ENCODE peak calls at places on chromosomes 12 and 14, in four cellular contexts. M is stimulated activated CD4-positive, alpha-beta T cell treated with anti-CD3 and anti-CD28 coated beads, Interleukin-1b, Interleukin-23, amount 100 ng/mL, for 1 hour; V is AG09309; Z is GM20000. H is an unnamed sample.
A peak's percentile ranks its signal among the peaks of the same experiment; 100 is the strongest.

GRCh38 chr14:101761881-101762529 is 496 bp downstream of the PPP2R5C start:
- DNase-seq in M (no peak), V (no peak), Z (peak; percentile 76), H (peak; percentile 14)

GRCh38 chr12:1793426-1794210 is 26.7 kb upstream of the LRTM2 start:
- DNase-seq in M (no peak), V (no peak), Z (peak; percentile 4), H (no peak)

GRCh38 chr12:82896286-82896685 is 209.6 kb downstream of the TMTC2 start:
- DNase-seq in M (no peak), V (no peak), Z (no peak), H (no peak)

GRCh38 chr12:29783773-29784666 is at the start of gene TMTC1:
- DNase-seq in M (no peak), V (no peak), Z (peak; percentile 52), H (peak; percentile 65)

GRCh38 chr12:132385375-132385774 is 56.0 kb upstream of the GALNT9 start:
- DNase-seq in M (no peak), V (no peak), Z (no peak), H (no peak)

GRCh38 chr12:52078276-52078675 is 1.2 kb upstream of the SMIM41 start:
- DNase-seq in M (no peak), V (no peak), Z (no peak), H (no peak)

GRCh38 chr12:109174468-109174867 is 58.1 kb downstream of the ACACB start:
- DNase-seq in M (no peak), V (no peak), Z (no peak), H (no peak)

GRCh38 chr12:14400599-14400998 is 35.1 kb downstream of the ATF7IP start:
- DNase-seq in M (no peak), V (no peak), Z (no peak), H (no peak)

GRCh38 chr12:89098390-89099102 is 253.8 kb downstream of the DUSP6 start:
- DNase-seq in M (no peak), V (no peak), Z (no peak), H (no peak)

GRCh38 chr12:31715283-31715825 is 13.5 kb downstream of the AMN1 start:
- DNase-seq in M (no peak), V (no peak), Z (peak; percentile 53), H (peak; percentile 54)

GRCh38 chr12:124233041-124233836 is 61.7 kb upstream of the RFLNA start:
- DNase-seq in M (no peak), V (peak; percentile 79), Z (no peak), H (peak; percentile 82)

GRCh38 chr12:70507442-70507841 is 129.8 kb downstream of the PTPRB start:
- DNase-seq in M (no peak), V (no peak), Z (no peak), H (no peak)

GRCh38 chr14:94458558-94459200 is 6.1 kb upstream of the SERPINA11 start:
- DNase-seq in M (no peak), V (no peak), Z (no peak), H (no peak)

GRCh38 chr14:44453433-44454171 is 53.5 kb downstream of the FSCB start:
- DNase-seq in M (no peak), V (no peak), Z (no peak), H (no peak)

GRCh38 chr12:78118036-78118435 is 287.3 kb downstream of the NAV3 start:
- DNase-seq in M (no peak), V (no peak), Z (no peak), H (no peak)

GRCh38 chr14:32629146-32629545 is 300.0 kb downstream of the AKAP6 start:
- DNase-seq in M (no peak), V (no peak), Z (no peak), H (no peak)

GRCh38 chr12:114448618-114448933 is 42.6 kb upstream of the TBX5 start:
- DNase-seq in M (no peak), V (no peak), Z (no peak), H (no peak)

GRCh38 chr14:100894416-100894815 is 9.1 kb downstream of the RTL1 start:
- DNase-seq in M (no peak), V (no peak), Z (no peak), H (no peak)

GRCh38 chr14:64410084-64410774 is 22.1 kb downstream of the MTHFD1 start:
- DNase-seq in M (no peak), V (no peak), Z (no peak), H (peak; percentile 62)

H was measured in epithelial cell of esophagus.